ENCODE peak calls at places on chromosomes 5 and 9, in nine cellular contexts. D, F, X, K, G, R, M, I and N are unnamed samples.

GRCh38 chr9:631596-631995 is 209.9 kb upstream of the DMRT1 start:
- DNase-seq in D (no peak), F (no peak), X (no peak), K (no peak), G (no peak), R (no peak), M (peak; percentile 16), I (no peak), N (no peak)

GRCh38 chr9:132769895-132770774 is 99.9 kb downstream of the GTF3C4 start:
- DNase-seq in D (no peak), F (peak; percentile 57), X (peak; percentile 85), K (peak; percentile 35), G (no peak), R (peak; percentile 86), M (no peak), I (peak; percentile 52), N (no peak)

GRCh38 chr9:21294325-21294724 is 10.8 kb downstream of the IFNA5 start:
- DNase-seq in D (no peak), F (no peak), X (no peak), K (peak; percentile 29), G (peak; percentile 88), R (no peak), M (no peak), I (no peak), N (no peak)

GRCh38 chr9:89513836-89514235 is 15.9 kb upstream of the SEMA4D start:
- DNase-seq in D (no peak), F (no peak), X (no peak), K (no peak), G (no peak), R (no peak), M (no peak), I (no peak), N (no peak)

GRCh38 chr9:125146247-125146646 is 2.9 kb upstream of the SCAI start:
- DNase-seq in D (no peak), F (no peak), X (no peak), K (peak; percentile 11), G (no peak), R (no peak), M (peak; percentile 69), I (no peak), N (peak; percentile 71)

GRCh38 chr5:160213537-160213936 is 15.8 kb upstream of the FABP6 start:
- DNase-seq in D (no peak), F (no peak), X (no peak), K (no peak), G (no peak), R (no peak), M (no peak), I (no peak), N (no peak)

GRCh38 chr5:57033503-57033902 is 81.6 kb upstream of the MIER3 start:
- DNase-seq in D (no peak), F (no peak), X (no peak), K (no peak), G (no peak), R (no peak), M (no peak), I (no peak), N (no peak)

GRCh38 chr5:14628346-14628745 is 36.2 kb upstream of the OTULIN start:
- DNase-seq in D (no peak), F (peak; percentile 80), X (peak; percentile 60), K (peak; percentile 50), G (peak; percentile 12), R (peak; percentile 41), M (no peak), I (peak; percentile 36), N (peak; percentile 2)

DNA sequence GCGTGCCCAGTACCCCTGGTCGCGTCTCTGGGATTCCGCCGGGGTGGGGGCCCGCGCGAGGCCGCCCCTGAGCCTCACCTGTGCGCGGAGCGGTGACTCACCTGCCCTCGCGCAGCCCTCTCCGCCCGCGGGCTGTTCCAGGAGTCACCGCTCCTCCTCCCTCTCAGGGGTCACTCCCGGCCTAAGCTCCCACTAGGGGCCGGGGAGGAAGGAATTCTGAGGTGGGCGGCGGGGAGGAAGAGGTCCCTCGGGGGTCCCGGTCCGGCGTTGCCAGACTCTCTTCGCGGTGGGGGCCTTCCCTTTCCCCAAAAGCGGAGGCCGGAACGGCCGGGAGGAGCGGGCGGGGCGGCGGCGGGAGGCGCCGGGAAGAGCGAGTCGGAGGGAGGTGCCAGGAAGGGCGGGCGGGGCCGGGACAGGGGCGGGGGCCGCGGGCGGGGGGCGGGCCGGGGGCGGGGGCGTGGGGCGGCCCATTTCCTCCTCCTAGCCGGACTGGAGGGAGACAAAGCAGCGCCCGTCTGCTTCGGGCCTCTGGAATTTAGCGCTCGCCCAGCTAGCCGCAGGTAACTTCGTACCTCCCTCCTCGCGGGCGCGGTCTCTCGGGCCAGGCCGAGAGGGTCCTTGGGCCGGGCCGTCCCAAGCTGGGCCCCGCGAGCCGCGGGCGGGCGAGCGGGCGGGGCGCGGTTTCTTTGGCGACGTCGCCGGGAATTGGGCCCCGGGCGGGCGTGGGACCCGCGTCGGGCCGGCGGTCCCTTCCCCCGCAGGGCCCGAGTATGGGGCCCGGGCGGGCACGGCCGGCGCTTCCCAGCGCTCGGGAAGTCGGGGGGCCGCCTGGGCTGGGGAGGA is at the start of gene CTNNA1:
- DNase-seq in D (peak; percentile 67), F (peak; percentile 81), X (peak; percentile 89), K (peak; percentile 35), G (no peak), R (peak; percentile 92), M (no peak), I (peak; percentile 57), N (no peak)
- TF ChIP-seq CTCF in D (no peak), F (no peak), X (no peak), K (no peak), G (no peak), R (no peak), M (no peak), I (no peak), N (no peak)

GRCh38 chr5:135991381-135991907 is 36.7 kb upstream of the LECT2 start:
- DNase-seq in D (no peak), F (no peak), X (no peak), K (no peak), G (no peak), R (no peak), M (no peak), I (no peak), N (no peak)

GRCh38 chr5:135993248-135993893 is 35.4 kb upstream of the TGFBI start:
- DNase-seq in D (no peak), F (no peak), X (no peak), K (no peak), G (no peak), R (no peak), M (no peak), I (no peak), N (no peak)

GRCh38 chr5:135990518-135991240 is 35.9 kb upstream of the LECT2 start:
- DNase-seq in D (no peak), F (no peak), X (no peak), K (no peak), G (no peak), R (no peak), M (no peak), I (no peak), N (no peak)

GRCh38 chr5:135986891-135987401 is 32.2 kb upstream of the LECT2 start:
- DNase-seq in D (no peak), F (no peak), X (no peak), K (no peak), G (no peak), R (no peak), M (no peak), I (no peak), N (no peak)

GRCh38 chr5:135989686-135990085 is 34.9 kb upstream of the LECT2 start:
- DNase-seq in D (no peak), F (no peak), X (no peak), K (no peak), G (no peak), R (no peak), M (no peak), I (no peak), N (no peak)
- TF ChIP-seq CTCF in D (no peak), F (no peak), X (no peak), K (no peak), G (no peak), R (no peak), M (no peak), I (no peak), N (no peak)

GRCh38 chr9:69412741-69413150 is 87.7 kb downstream of the ENTREP1 start:
- DNase-seq in D (peak; percentile 70), F (peak; percentile 81), X (no peak), K (peak; percentile 59), G (peak; percentile 19), R (no peak), M (no peak), I (no peak), N (peak; percentile 20)
- TF ChIP-seq CTCF in D (peak; percentile 59), F (peak; percentile 84), X (peak; percentile 16), K (peak; percentile 89), G (peak; percentile 89), R (no peak), M (peak; percentile 87), I (no peak), N (peak; percentile 81)

DNA sequence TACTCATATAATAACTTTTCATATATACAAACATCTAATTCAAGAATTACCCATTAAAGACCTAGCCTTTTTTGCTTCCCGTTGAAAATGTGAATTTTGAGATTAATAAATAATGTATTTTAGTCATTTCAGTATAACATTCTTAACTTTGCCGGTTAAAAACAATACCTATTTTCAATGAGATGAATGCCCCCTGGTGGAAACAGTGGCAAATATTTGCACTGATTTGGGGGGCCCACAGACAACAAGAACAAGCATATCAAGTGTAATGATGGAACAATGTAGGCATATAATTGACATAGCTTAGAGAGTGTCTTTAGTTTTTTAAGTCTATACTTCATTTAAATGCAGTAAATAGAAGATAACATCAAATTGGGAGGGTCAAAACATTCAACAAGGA is 111.9 kb downstream of the NTRK2 start:
- DNase-seq in D (no peak), F (peak; percentile 24), X (no peak), K (peak; percentile 38), G (no peak), R (peak; percentile 13), M (no peak), I (peak; percentile 38), N (no peak)
- TF ChIP-seq CTCF in D (peak; percentile 54), F (peak; percentile 36), X (no peak), K (peak; percentile 65), G (peak; percentile 51), R (peak; percentile 45), M (peak; percentile 30), I (peak; percentile 17), N (peak; percentile 17)

DNA sequence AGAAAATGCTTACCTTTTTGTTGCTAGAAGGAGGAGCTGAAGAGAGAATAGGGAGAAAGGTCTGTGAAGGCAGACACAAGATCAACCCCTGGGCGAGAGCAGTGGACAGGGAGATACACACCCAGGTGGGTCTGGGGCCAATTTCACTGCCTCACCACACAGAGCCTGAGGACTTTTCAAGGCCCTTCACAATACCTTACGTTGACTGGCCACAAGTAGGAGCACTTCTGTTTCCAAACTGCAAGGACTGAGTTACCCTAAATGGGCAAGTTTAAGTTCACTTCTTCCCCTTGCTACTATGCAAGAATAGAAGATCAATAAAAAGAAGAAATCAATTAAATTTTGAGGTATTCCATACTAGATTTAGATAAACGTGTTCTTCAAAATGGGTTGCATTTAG is 174.5 kb upstream of the SLC12A2 start:
- DNase-seq in D (no peak), F (peak; percentile 66), X (peak; percentile 50), K (peak; percentile 27), G (no peak), R (peak; percentile 38), M (no peak), I (no peak), N (peak; percentile 15)
- TF ChIP-seq CTCF in D (peak; percentile 41), F (peak; percentile 76), X (no peak), K (peak; percentile 79), G (peak; percentile 65), R (peak; percentile 54), M (peak; percentile 55), I (no peak), N (peak; percentile 54)